ENCODE peak calls at places on chromosome 6, in seven cellular contexts. H is heart right ventricle; U is tibial nerve; I is right cardiac atrium; R is fibroblast of lung; C is transverse colon; W is CD8-positive, alpha-beta memory T cell. V is an unnamed sample.

GRCh38 chr6:32179746-32180405 is 1.7 kb downstream of the RNF5 start:
- DNase-seq in H (no peak), U (no peak), I (no peak), R (no peak), C (no peak), W (no peak), V (no peak)

GRCh38 chr6:63307581-63308246 is 12.1 kb downstream of the LGSN start:
- DNase-seq in H (no peak), U (no peak), I (no peak), R (peak), C (no peak), W (no peak), V (no peak)

GRCh38 chr6:5025911-5026819 is 22.3 kb upstream of the RPP40 start:
- DNase-seq in H (peak), U (no peak), I (peak), R (peak), C (peak), W (no peak), V (no peak)

GRCh38 chr6:151671195-151671594 is 136.3 kb upstream of the ESR1 start:
- DNase-seq in H (no peak), U (no peak), I (no peak), R (no peak), C (no peak), W (no peak), V (no peak)

GRCh38 chr6:42030585-42031506 is 19.5 kb upstream of the TAF8 start:
- DNase-seq in H (peak), U (no peak), I (peak), R (peak), C (no peak), W (no peak), V (peak)

GRCh38 chr6:154510144-154510905 is at the start of gene CNKSR3:
- DNase-seq in H (peak), U (peak), I (peak), R (peak), C (peak), W (no peak), V (peak)

GRCh38 chr6:26501482-26501986 is 1.4 kb downstream of the BTN1A1 start:
- DNase-seq in H (peak), U (no peak), I (peak), R (peak), C (peak), W (peak), V (no peak)

GRCh38 chr6:36427781-36428345 is 14.8 kb downstream of the PXT1 start:
- DNase-seq in H (no peak), U (no peak), I (peak), R (peak), C (no peak), W (no peak), V (peak)

GRCh38 chr6:36413489-36414153 is 26.2 kb upstream of the ETV7 start:
- DNase-seq in H (no peak), U (no peak), I (no peak), R (no peak), C (no peak), W (no peak), V (no peak)

GRCh38 chr6:78831492-78831891 is 35.9 kb upstream of the IRAK1BP1 start:
- DNase-seq in H (peak), U (no peak), I (peak), R (peak), C (no peak), W (no peak), V (no peak)

GRCh38 chr6:165091121-165091785 is 218.2 kb downstream of the C6orf118 start:
- DNase-seq in H (no peak), U (no peak), I (no peak), R (no peak), C (no peak), W (no peak), V (no peak)

GRCh38 chr6:2795960-2796359 is 30.8 kb downstream of the WRNIP1 start:
- DNase-seq in H (no peak), U (no peak), I (no peak), R (no peak), C (no peak), W (no peak), V (no peak)
- H3K27ac ChIP-seq in H (no peak), U (no peak), I (no peak), R (no peak), C (no peak), W (no peak), V (no peak)

GRCh38 chr6:28807682-28808280 is 116.0 kb downstream of the TRIM27 start:
- DNase-seq in H (no peak), U (no peak), I (no peak), R (peak), C (no peak), W (no peak), V (peak)

GRCh38 chr6:28808383-28808782 is 115.4 kb downstream of the TRIM27 start:
- DNase-seq in H (no peak), U (no peak), I (no peak), R (no peak), C (no peak), W (no peak), V (no peak)

GRCh38 chr6:28802417-28803336 is 121.1 kb downstream of the TRIM27 start:
- DNase-seq in H (no peak), U (no peak), I (no peak), R (peak), C (no peak), W (no peak), V (peak)

GRCh38 chr6:28803337-28803709 is 120.5 kb downstream of the TRIM27 start:
- DNase-seq in H (no peak), U (no peak), I (no peak), R (no peak), C (no peak), W (no peak), V (no peak)
- H3K4me3 ChIP-seq in H (no peak), U (no peak), I (no peak), R (peak), C (no peak), W (peak), V (peak)

GRCh38 chr6:16596890-16597331 is 164.3 kb downstream of the ATXN1 start:
- DNase-seq in H (no peak), U (no peak), I (no peak), R (no peak), C (no peak), W (no peak), V (no peak)
- H3K27ac ChIP-seq in H (no peak), U (no peak), I (no peak), R (no peak), C (no peak), W (no peak), V (no peak)

GRCh38 chr6:129489215-129489765 is 220.7 kb downstream of the ARHGAP18 start:
- DNase-seq in H (no peak), U (no peak), I (no peak), R (no peak), C (no peak), W (no peak), V (no peak)

GRCh38 chr6:129491436-129491835 is 218.5 kb downstream of the ARHGAP18 start:
- DNase-seq in H (no peak), U (no peak), I (no peak), R (peak), C (no peak), W (no peak), V (no peak)

GRCh38 chr6:129492260-129492659 is 217.7 kb downstream of the ARHGAP18 start:
- DNase-seq in H (no peak), U (no peak), I (no peak), R (peak), C (no peak), W (no peak), V (no peak)

GRCh38 chr6:129488313-129488712 is 221.7 kb downstream of the ARHGAP18 start:
- DNase-seq in H (no peak), U (no peak), I (no peak), R (no peak), C (no peak), W (no peak), V (no peak)

DNA sequence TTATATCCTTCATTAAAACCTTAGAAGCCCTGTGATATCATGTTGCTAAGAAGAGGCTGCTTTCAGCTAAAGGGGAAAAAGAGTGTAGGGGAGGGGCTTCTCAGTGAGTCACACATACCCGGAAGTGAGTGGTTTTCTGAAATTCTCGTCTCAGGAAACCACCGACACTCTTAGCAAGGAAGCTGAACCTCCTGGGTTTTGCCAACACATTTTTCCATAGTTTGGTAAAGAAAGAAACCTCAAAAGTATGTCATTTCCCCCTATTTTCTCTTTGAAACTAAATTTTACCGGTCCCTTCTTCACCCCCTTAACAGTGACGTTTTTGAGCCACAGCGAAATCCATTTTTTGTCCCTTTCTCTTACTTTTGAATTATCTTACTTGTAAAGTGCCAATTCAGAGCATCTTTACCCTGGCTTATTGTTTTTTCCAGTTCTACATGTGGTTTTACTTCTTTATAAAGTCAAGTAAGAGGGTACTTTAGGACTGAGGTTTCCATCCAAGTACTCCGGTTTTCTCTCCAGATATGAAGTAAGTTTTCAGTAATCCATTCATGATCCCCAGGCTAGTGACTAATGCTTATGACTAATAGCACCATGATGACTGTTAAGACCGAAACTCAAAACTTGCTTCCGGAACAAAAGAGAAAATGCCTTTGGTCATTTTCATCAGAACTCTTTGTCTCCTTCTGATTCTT is 219.3 kb downstream of the ARHGAP18 start:
- DNase-seq in H (peak), U (no peak), I (no peak), R (peak), C (peak), W (peak), V (peak)
- H3K4me3 ChIP-seq in H (no peak), U (peak), I (peak), R (peak), C (no peak), W (peak), V (peak)

DNA sequence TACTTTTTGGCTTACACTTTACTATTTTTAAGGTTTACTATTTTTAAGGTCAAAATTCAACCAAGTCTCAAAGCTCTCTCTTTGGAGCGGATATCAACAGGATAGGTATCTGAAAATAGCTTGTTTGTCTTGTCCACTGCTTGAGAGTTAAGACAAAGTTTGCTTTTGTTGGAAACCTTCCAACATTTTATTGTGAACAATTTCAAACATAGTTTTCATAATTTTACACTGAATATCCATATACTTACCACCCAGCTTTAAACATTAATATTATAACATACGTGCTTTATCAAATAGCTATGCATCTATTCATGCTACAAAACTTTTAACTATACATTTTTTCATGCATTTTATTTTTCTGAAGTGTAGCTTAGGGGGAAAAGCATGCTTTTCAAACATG is 109.9 kb downstream of the FYN start:
- DNase-seq in H (no peak), U (no peak), I (no peak), R (peak), C (no peak), W (no peak), V (no peak)
- H3K27ac ChIP-seq in H (peak), U (no peak), I (peak), R (no peak), C (peak), W (no peak), V (no peak)

GRCh38 chr6:135922746-135923145 is 71.2 kb downstream of the PDE7B start:
- DNase-seq in H (peak), U (no peak), I (peak), R (peak), C (no peak), W (no peak), V (no peak)
- H3K4me3 ChIP-seq in H (no peak), U (no peak), I (no peak), R (no peak), C (no peak), W (no peak), V (no peak)

V was measured in PC-9.